ENCODE peak calls at places on chromosomes 2 and 18, in four cellular contexts. One of them, this sample, is unnamed.

GRCh38 chr2:148926291-148926961 is 51.4 kb downstream of the KIF5C start:
- DNase-seq in LNCaP clone FGC: peak
- DNase-seq in cardiac fibroblast: peak
- DNase-seq in HL-60: no peak
- DNase-seq in this sample: peak

GRCh38 chr2:15092691-15093090 is 460.2 kb downstream of the LRATD1 start:
- DNase-seq in LNCaP clone FGC: no peak
- DNase-seq in HL-60: no peak
- DNase-seq in cardiac fibroblast: no peak
- DNase-seq in this sample: peak

GRCh38 chr2:54560146-54560881 is 104.2 kb downstream of the SPTBN1 start:
- DNase-seq in HL-60: peak
- DNase-seq in LNCaP clone FGC: no peak
- DNase-seq in cardiac fibroblast: peak
- DNase-seq in this sample: peak

GRCh38 chr18:63161032-63161727 is 158.4 kb downstream of the BCL2 start:
- DNase-seq in HL-60: no peak
- DNase-seq in LNCaP clone FGC: no peak
- DNase-seq in cardiac fibroblast: no peak
- DNase-seq in this sample: no peak

GRCh38 chr2:206212673-206213513 is 53.2 kb downstream of the EEF1B2 start:
- DNase-seq in LNCaP clone FGC: peak
- DNase-seq in cardiac fibroblast: peak
- DNase-seq in HL-60: no peak
- DNase-seq in this sample: peak

GRCh38 chr2:101188683-101189405 is 37.7 kb upstream of the TBC1D8 start:
- DNase-seq in cardiac fibroblast: peak
- DNase-seq in LNCaP clone FGC: no peak
- DNase-seq in HL-60: no peak
- DNase-seq in this sample: peak

GRCh38 chr2:144230057-144230451 is 289.9 kb downstream of the ZEB2 start:
- DNase-seq in cardiac fibroblast: no peak
- DNase-seq in LNCaP clone FGC: no peak
- DNase-seq in HL-60: no peak
- DNase-seq in this sample: no peak

GRCh38 chr2:100321181-100321880 is 970 bp downstream of the LONRF2 start:
- DNase-seq in cardiac fibroblast: peak
- DNase-seq in LNCaP clone FGC: no peak
- DNase-seq in HL-60: peak
- DNase-seq in this sample: peak

GRCh38 chr2:237196866-237197618 is 111.4 kb downstream of the COPS8 start:
- DNase-seq in cardiac fibroblast: peak
- DNase-seq in LNCaP clone FGC: no peak
- DNase-seq in HL-60: no peak
- DNase-seq in this sample: peak

GRCh38 chr2:219111375-219112069 is 49.1 kb downstream of the NHEJ1 start:
- DNase-seq in cardiac fibroblast: no peak
- DNase-seq in HL-60: no peak
- DNase-seq in LNCaP clone FGC: no peak
- DNase-seq in this sample: no peak

GRCh38 chr18:9539283-9539682 is 64.0 kb downstream of the RALBP1 start:
- DNase-seq in cardiac fibroblast: peak
- DNase-seq in LNCaP clone FGC: no peak
- DNase-seq in HL-60: no peak
- DNase-seq in this sample: peak

GRCh38 chr2:164495491-164496223 is 125.6 kb downstream of the GRB14 start:
- DNase-seq in cardiac fibroblast: peak
- DNase-seq in HL-60: no peak
- DNase-seq in LNCaP clone FGC: peak
- DNase-seq in this sample: peak

GRCh38 chr2:172643142-172643541 is 87.3 kb downstream of the PDK1 start:
- DNase-seq in LNCaP clone FGC: no peak
- DNase-seq in cardiac fibroblast: peak
- DNase-seq in HL-60: no peak
- DNase-seq in this sample: peak

GRCh38 chr2:191574232-191574631 is 103.7 kb upstream of the NABP1 start:
- DNase-seq in LNCaP clone FGC: no peak
- DNase-seq in cardiac fibroblast: peak
- DNase-seq in HL-60: no peak
- DNase-seq in this sample: no peak

GRCh38 chr2:109203246-109204011 is 74.4 kb downstream of the SH3RF3 start:
- DNase-seq in HL-60: no peak
- DNase-seq in LNCaP clone FGC: no peak
- DNase-seq in cardiac fibroblast: no peak
- DNase-seq in this sample: no peak

GRCh38 chr2:232053777-232054176 is 92.3 kb downstream of the DIS3L2 start:
- DNase-seq in LNCaP clone FGC: no peak
- DNase-seq in HL-60: no peak
- DNase-seq in cardiac fibroblast: no peak
- DNase-seq in this sample: no peak

DNA sequence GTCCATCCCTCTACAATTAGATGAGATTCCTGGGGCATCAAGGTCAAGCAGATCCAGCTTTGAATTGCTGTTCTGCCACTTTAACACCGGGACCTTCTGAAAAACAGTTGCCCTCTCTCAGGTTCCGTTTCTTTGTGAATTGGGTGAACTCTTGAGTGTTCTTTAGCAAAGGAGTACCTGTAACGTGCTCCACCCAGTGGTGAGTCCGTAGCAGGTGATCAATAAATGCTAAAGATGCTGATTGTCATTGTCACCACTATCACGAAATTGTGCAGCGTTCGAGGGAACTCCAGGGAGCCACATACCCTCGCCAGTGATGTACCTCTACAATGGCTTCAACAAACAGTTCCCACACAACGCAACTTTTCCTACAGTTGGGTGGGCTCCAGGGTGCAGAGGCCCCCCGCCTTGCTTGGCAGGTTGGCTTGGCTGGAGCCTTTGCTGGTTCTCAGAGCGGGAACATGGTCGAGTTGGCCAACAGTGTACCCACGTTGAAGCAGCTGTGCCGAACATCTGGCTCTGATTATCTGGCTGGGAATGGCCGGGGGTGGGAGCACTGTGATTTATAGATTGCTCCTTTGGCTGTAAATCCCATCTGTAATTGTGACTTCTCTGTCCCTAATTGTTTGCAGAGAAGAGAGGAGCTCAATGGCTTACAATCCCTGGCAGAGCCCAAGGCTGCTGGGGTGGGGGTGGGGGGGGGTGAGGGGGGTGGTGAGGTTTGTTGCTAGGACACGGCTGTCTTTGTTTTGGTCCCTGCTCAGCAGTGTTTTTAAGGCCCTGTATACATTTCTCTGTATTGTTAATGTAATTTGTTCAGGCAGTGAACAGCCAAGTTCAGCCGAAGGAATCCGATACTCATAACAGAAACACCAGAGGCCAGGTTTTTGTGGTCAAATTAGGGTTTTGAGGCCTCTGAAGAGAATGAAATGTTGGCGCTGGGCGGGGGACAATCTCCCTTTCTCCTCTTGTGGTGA is 82.2 kb downstream of the TCF7L1 start:
- DNase-seq in LNCaP clone FGC: peak
- DNase-seq in HL-60: no peak
- DNase-seq in cardiac fibroblast: peak
- DNase-seq in this sample: peak
- H3K4me3 ChIP-seq in LNCaP clone FGC: no peak
- H3K4me3 ChIP-seq in HL-60: no peak
- H3K4me3 ChIP-seq in cardiac fibroblast: no peak
- H3K4me3 ChIP-seq in this sample: peak

GRCh38 chr2:96115631-96116423 is 544 bp downstream of the ADRA2B start:
- DNase-seq in cardiac fibroblast: no peak
- DNase-seq in LNCaP clone FGC: no peak
- DNase-seq in HL-60: no peak
- DNase-seq in this sample: no peak
- TF ChIP-seq CTCF in cardiac fibroblast: no peak
- TF ChIP-seq CTCF in LNCaP clone FGC: no peak
- TF ChIP-seq CTCF in HL-60: no peak
- TF ChIP-seq CTCF in this sample: no peak

GRCh38 chr2:203533696-203534471 is 1.2 kb downstream of the RAPH1 start:
- DNase-seq in LNCaP clone FGC: no peak
- DNase-seq in cardiac fibroblast: peak
- DNase-seq in HL-60: no peak
- DNase-seq in this sample: peak
- H3K4me3 ChIP-seq in LNCaP clone FGC: peak
- H3K4me3 ChIP-seq in cardiac fibroblast: peak
- H3K4me3 ChIP-seq in HL-60: no peak
- H3K4me3 ChIP-seq in this sample: peak

GRCh38 chr2:133643822-133644221 is 75.6 kb upstream of the NCKAP5 start:
- DNase-seq in HL-60: no peak
- DNase-seq in LNCaP clone FGC: no peak
- DNase-seq in cardiac fibroblast: no peak
- DNase-seq in this sample: no peak

GRCh38 chr2:133640103-133640502 is 71.8 kb upstream of the NCKAP5 start:
- DNase-seq in LNCaP clone FGC: no peak
- DNase-seq in HL-60: no peak
- DNase-seq in cardiac fibroblast: no peak
- DNase-seq in this sample: no peak

GRCh38 chr2:133641942-133642341 is 73.7 kb upstream of the NCKAP5 start:
- DNase-seq in cardiac fibroblast: no peak
- DNase-seq in LNCaP clone FGC: no peak
- DNase-seq in HL-60: no peak
- DNase-seq in this sample: no peak

GRCh38 chr2:133642831-133643230 is 74.6 kb upstream of the NCKAP5 start:
- DNase-seq in HL-60: no peak
- DNase-seq in LNCaP clone FGC: no peak
- DNase-seq in cardiac fibroblast: peak
- DNase-seq in this sample: no peak

GRCh38 chr2:133641497-133641896 is 73.2 kb upstream of the NCKAP5 start:
- DNase-seq in LNCaP clone FGC: peak
- DNase-seq in HL-60: no peak
- DNase-seq in cardiac fibroblast: peak
- DNase-seq in this sample: no peak
- TF ChIP-seq CTCF in LNCaP clone FGC: peak
- TF ChIP-seq CTCF in HL-60: no peak
- TF ChIP-seq CTCF in cardiac fibroblast: peak
- TF ChIP-seq CTCF in this sample: no peak

DNA sequence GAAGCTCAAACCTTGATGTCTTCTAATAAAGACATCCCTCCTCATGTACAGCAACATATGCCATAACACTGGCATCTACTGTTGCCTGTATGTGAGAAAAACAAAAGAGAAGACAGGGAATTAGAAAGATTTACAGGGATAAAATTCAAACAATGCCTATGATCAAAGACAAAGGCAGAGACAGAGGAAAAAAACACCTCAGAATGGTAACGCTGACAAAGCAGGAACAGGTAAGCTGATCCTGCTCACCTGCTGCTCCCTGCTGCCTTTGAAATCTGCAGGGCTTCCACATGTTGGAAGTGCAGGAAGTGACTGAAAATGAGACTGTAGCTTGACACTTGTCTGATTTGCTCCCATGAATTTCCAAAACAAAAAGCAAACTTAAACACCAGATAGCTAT is 90.2 kb upstream of the DNAJC10 start:
- DNase-seq in cardiac fibroblast: no peak
- DNase-seq in LNCaP clone FGC: no peak
- DNase-seq in HL-60: no peak
- DNase-seq in this sample: no peak
- H3K4me3 ChIP-seq in cardiac fibroblast: no peak
- H3K4me3 ChIP-seq in LNCaP clone FGC: no peak
- H3K4me3 ChIP-seq in HL-60: no peak
- H3K4me3 ChIP-seq in this sample: no peak

This sample was measured in foreskin fibroblast.